ENCODE peak calls at places on chromosomes 11 and 22, in six cellular contexts. J is heart right ventricle; W is NCI-H2081; U is stimulated activated CD4-positive, alpha-beta T cell treated with anti-CD3 and anti-CD28 coated beads, Interleukin-4, amount 100 ng/mL, for 1 hour; Z is Right ventricle myocardium superior; B is WERI-Rb-1. M is an unnamed sample.

GRCh38 chr11:65150513-65151271 is 16.4 kb upstream of the SYVN1 start:
- DNase-seq in B (no peak), W (peak), J (peak), Z (peak), U (no peak), M (peak)

GRCh38 chr22:38755155-38755910 is 465 bp downstream of the SUN2 start:
- DNase-seq in Z (peak), J (peak), W (peak), U (peak), B (peak), M (peak)

GRCh38 chr11:97814325-97814959 is 1206.3 kb upstream of the CNTN5 start:
- DNase-seq in J (no peak), B (no peak), W (no peak), Z (peak), U (no peak), M (no peak)

GRCh38 chr11:126926376-126926791 is 74.2 kb downstream of the KIRREL3 start:
- DNase-seq in Z (no peak), J (no peak), U (no peak), B (no peak), W (no peak), M (no peak)

GRCh38 chr11:57325735-57326048 is 940 bp upstream of the TNKS1BP1 start:
- DNase-seq in U (no peak), Z (peak), B (no peak), W (peak), J (peak), M (no peak)

GRCh38 chr11:118996926-118997626 is 862 bp upstream of the CENATAC start:
- DNase-seq in J (no peak), B (no peak), W (peak), U (peak), Z (no peak), M (no peak)

GRCh38 chr22:38181453-38182200 is at the start of gene PLA2G6:
- DNase-seq in J (peak), Z (peak), B (peak), U (peak), W (peak), M (peak)

GRCh38 chr22:49209452-49210195 is 618.0 kb downstream of the BRD1 start:
- DNase-seq in W (peak), J (no peak), Z (no peak), U (no peak), B (peak), M (peak)

GRCh38 chr22:36746571-36746970 is 29.3 kb downstream of the IFT27 start:
- DNase-seq in Z (no peak), W (no peak), B (no peak), U (no peak), J (no peak), M (no peak)

GRCh38 chr11:69155302-69156198 is at the start of gene SMIM38:
- DNase-seq in W (no peak), Z (no peak), J (peak), U (no peak), B (no peak), M (no peak)

GRCh38 chr11:13260196-13260962 is 17.2 kb upstream of the BMAL1 start:
- DNase-seq in J (no peak), B (no peak), U (no peak), W (no peak), Z (no peak), M (peak)

GRCh38 chr11:80362578-80362977 is 921.7 kb upstream of the TENM4 start:
- DNase-seq in W (no peak), Z (no peak), J (no peak), U (no peak), B (no peak), M (no peak)

GRCh38 chr11:68690671-68691401 is 6.5 kb downstream of the GAL start:
- DNase-seq in B (no peak), U (no peak), J (no peak), W (no peak), Z (no peak), M (no peak)

GRCh38 chr22:37647928-37648327 is 8.5 kb downstream of the SH3BP1 start:
- DNase-seq in B (no peak), U (no peak), Z (no peak), W (no peak), J (no peak), M (no peak)

GRCh38 chr11:3341298-3341697 is 37.6 kb downstream of the ZNF195 start:
- DNase-seq in Z (peak), J (peak), B (peak), U (peak), W (peak), M (peak)

GRCh38 chr22:46149493-46149997 is 781 bp upstream of the PPARA start:
- DNase-seq in U (peak), W (no peak), B (peak), Z (peak), J (peak), M (no peak)

GRCh38 chr11:106231591-106231990 is 154.1 kb downstream of the AASDHPPT start:
- DNase-seq in Z (no peak), W (no peak), B (no peak), J (no peak), U (no peak), M (no peak)

GRCh38 chr11:5689551-5689983 is at the start of gene TRIM22:
- DNase-seq in B (no peak), J (no peak), W (no peak), Z (no peak), U (peak), M (no peak)

GRCh38 chr11:47714554-47715081 is 551 bp downstream of the AGBL2 start:
- DNase-seq in W (peak), Z (no peak), J (no peak), B (no peak), U (peak), M (peak)

GRCh38 chr11:61749607-61750217 is 2.7 kb upstream of the MYRF start:
- DNase-seq in J (no peak), Z (no peak), B (no peak), U (no peak), W (no peak), M (no peak)